ENCODE peak calls at places on chromosomes 16 and 17, in eight cellular contexts. C is CD4-positive, alpha-beta T cell; F is effector memory CD8-positive, alpha-beta T cell; T is effector memory CD4-positive, alpha-beta T cell; E is NCI-H1436; X is stimulated activated CD4-positive, alpha-beta T cell treated with anti-CD3 and anti-CD28 coated beads, Interleukin-4, amount 100 ng/mL, for 48 hours; H is NCI-H748 treated with DMSO at 0.1 percent for 48 hours; Y is naive thymus-derived CD8-positive, alpha-beta T cell. P is an unnamed sample.

GRCh38 chr17:63191610-63192009 is 225.6 kb downstream of the TANC2 start:
- DNase-seq in C (no peak), F (no peak), T (no peak), E (no peak), X (no peak), H (no peak), Y (no peak), P (no peak)

GRCh38 chr17:16415031-16415924 is at the start of gene TRPV2:
- DNase-seq in C (peak), F (peak), T (no peak), E (peak), X (no peak), H (no peak), Y (peak), P (no peak)

GRCh38 chr16:55479560-55480197 is 681 bp downstream of the MMP2 start:
- DNase-seq in C (no peak), F (no peak), T (no peak), E (no peak), X (no peak), H (no peak), Y (no peak), P (no peak)

GRCh38 chr17:37089998-37090397 is 141.2 kb downstream of the AATF start:
- DNase-seq in C (no peak), F (peak), T (peak), E (no peak), X (peak), H (peak), Y (peak), P (peak)

GRCh38 chr17:511833-512251 is 159.2 kb upstream of the RPH3AL start:
- DNase-seq in C (no peak), F (no peak), T (no peak), E (no peak), X (no peak), H (no peak), Y (no peak), P (no peak)

GRCh38 chr16:79653337-79654000 is 52.9 kb upstream of the MAF start:
- DNase-seq in C (no peak), F (no peak), T (no peak), E (peak), X (no peak), H (no peak), Y (no peak), P (no peak)

GRCh38 chr17:933168-934083 is 46.1 kb downstream of the NXN start:
- DNase-seq in C (no peak), F (no peak), T (no peak), E (no peak), X (no peak), H (no peak), Y (no peak), P (no peak)

GRCh38 chr17:82881292-82881823 is 41.5 kb upstream of the ZNF750 start:
- DNase-seq in C (no peak), F (no peak), T (no peak), E (no peak), X (no peak), H (no peak), Y (no peak), P (no peak)

GRCh38 chr17:20243524-20243923 is 223.8 kb downstream of the LGALS9B start:
- DNase-seq in C (no peak), F (no peak), T (no peak), E (no peak), X (no peak), H (no peak), Y (no peak), P (no peak)

GRCh38 chr17:77622627-77623026 is 335.9 kb upstream of the TNRC6C start:
- DNase-seq in C (no peak), F (no peak), T (no peak), E (no peak), X (no peak), H (no peak), Y (no peak), P (no peak)

GRCh38 chr17:8189041-8189710 is 804 bp downstream of the BORCS6 start:
- DNase-seq in C (peak), F (no peak), T (no peak), E (no peak), X (no peak), H (no peak), Y (peak), P (no peak)

GRCh38 chr17:39704821-39705551 is 5.1 kb downstream of the ERBB2 start:
- DNase-seq in C (no peak), F (no peak), T (no peak), E (no peak), X (no peak), H (no peak), Y (no peak), P (no peak)

GRCh38 chr17:73514146-73514863 is 129.9 kb downstream of the SDK2 start:
- DNase-seq in C (no peak), F (no peak), T (no peak), E (no peak), X (no peak), H (no peak), Y (no peak), P (no peak)

GRCh38 chr17:41476866-41477815 is 3.8 kb downstream of the KRT35 start:
- DNase-seq in C (no peak), F (no peak), T (no peak), E (no peak), X (no peak), H (no peak), Y (no peak), P (no peak)

GRCh38 chr17:75720656-75721462 is at the start of gene ITGB4:
- DNase-seq in C (peak), F (peak), T (peak), E (peak), X (peak), H (no peak), Y (peak), P (peak)

GRCh38 chr17:7801582-7801981 is 32.4 kb upstream of the KDM6B start:
- DNase-seq in C (no peak), F (no peak), T (no peak), E (no peak), X (no peak), H (no peak), Y (no peak), P (no peak)

GRCh38 chr16:50771366-50771765 is 29.5 kb downstream of the CYLD start:
- DNase-seq in C (no peak), F (no peak), T (no peak), E (no peak), X (no peak), H (no peak), Y (no peak), P (no peak)

GRCh38 chr16:69924041-69924775 is 26.9 kb upstream of the CLEC18A start:
- DNase-seq in C (no peak), F (no peak), T (no peak), E (no peak), X (no peak), H (no peak), Y (no peak), P (no peak)

GRCh38 chr17:50737118-50737698 is 17.8 kb downstream of the LUC7L3 start:
- DNase-seq in C (no peak), F (no peak), T (no peak), E (no peak), X (peak), H (no peak), Y (no peak), P (no peak)

GRCh38 chr16:585351-585750 is 4.5 kb upstream of the RAB40C start:
- DNase-seq in C (no peak), F (no peak), T (no peak), E (no peak), X (no peak), H (no peak), Y (no peak), P (no peak)

GRCh38 chr16:31869511-31870201 is 4.0 kb upstream of the ZNF267 start:
- DNase-seq in C (peak), F (peak), T (peak), E (no peak), X (peak), H (no peak), Y (peak), P (no peak)

GRCh38 chr16:30551781-30552180 is 6.4 kb downstream of the ZNF764 start:
- DNase-seq in C (peak), F (peak), T (peak), E (no peak), X (peak), H (no peak), Y (peak), P (no peak)

GRCh38 chr17:50534222-50534978 is 1.9 kb downstream of the EPN3 start:
- DNase-seq in C (no peak), F (no peak), T (no peak), E (no peak), X (no peak), H (no peak), Y (no peak), P (no peak)

GRCh38 chr16:89506791-89507191 is 1.4 kb upstream of the SPG7 start:
- DNase-seq in C (no peak), F (peak), T (no peak), E (no peak), X (no peak), H (no peak), Y (peak), P (no peak)

GRCh38 chr16:57621521-57622268 is 6.7 kb upstream of the ADGRG1 start:
- DNase-seq in C (no peak), F (no peak), T (no peak), E (no peak), X (no peak), H (no peak), Y (no peak), P (no peak)

GRCh38 chr17:82828875-82829487 is 10.8 kb downstream of the ZNF750 start:
- DNase-seq in C (no peak), F (no peak), T (no peak), E (no peak), X (no peak), H (no peak), Y (no peak), P (no peak)

GRCh38 chr17:58755269-58755576 is 431 bp upstream of the PPM1E start:
- DNase-seq in C (no peak), F (no peak), T (no peak), E (no peak), X (no peak), H (no peak), Y (no peak), P (no peak)

GRCh38 chr17:36578671-36579070 is 13.0 kb upstream of the DHRS11 start:
- DNase-seq in C (no peak), F (no peak), T (no peak), E (no peak), X (no peak), H (no peak), Y (no peak), P (no peak)

GRCh38 chr17:35965272-35965671 is 16.0 kb downstream of the CCL16 start:
- DNase-seq in C (no peak), F (no peak), T (no peak), E (no peak), X (no peak), H (no peak), Y (no peak), P (no peak)

GRCh38 chr16:3074860-3075545 is 9.6 kb downstream of the IL32 start:
- DNase-seq in C (peak), F (peak), T (peak), E (no peak), X (peak), H (no peak), Y (peak), P (peak)

GRCh38 chr16:49345829-49346228 is 27.8 kb upstream of the C16orf78 start:
- DNase-seq in C (no peak), F (no peak), T (no peak), E (no peak), X (no peak), H (no peak), Y (no peak), P (no peak)

GRCh38 chr17:74919440-74920305 is 3.4 kb downstream of the USH1G start:
- DNase-seq in C (no peak), F (no peak), T (no peak), E (no peak), X (peak), H (no peak), Y (no peak), P (no peak)

GRCh38 chr17:1793447-1793806 is 31.6 kb downstream of the SERPINF1 start:
- DNase-seq in C (no peak), F (no peak), T (no peak), E (no peak), X (no peak), H (no peak), Y (no peak), P (no peak)